ENCODE peak calls at places on chromosomes 7 and 10, in eight cellular contexts. One of them, this sample, is unnamed.

GRCh38 chr10:102342462-102342861 is 53.0 kb upstream of the NFKB2 start:
- DNase-seq in CD8-positive, alpha-beta memory T cell: no peak
- DNase-seq in hepatocyte: no peak
- DNase-seq in pancreas: no peak
- DNase-seq in left lung: no peak
- DNase-seq in H9: peak; percentile 63
- DNase-seq in colonic mucosa: no peak
- DNase-seq in sigmoid colon: no peak
- DNase-seq in this sample: no peak

GRCh38 chr10:11793762-11794479 is 29.2 kb upstream of the PROSER2 start:
- DNase-seq in CD8-positive, alpha-beta memory T cell: no peak
- DNase-seq in pancreas: no peak
- DNase-seq in sigmoid colon: no peak
- DNase-seq in H9: no peak
- DNase-seq in colonic mucosa: no peak
- DNase-seq in left lung: no peak
- DNase-seq in hepatocyte: peak; percentile 65
- DNase-seq in this sample: no peak

GRCh38 chr10:130835068-130835467 is 476.5 kb downstream of the TCERG1L start:
- DNase-seq in hepatocyte: no peak
- DNase-seq in CD8-positive, alpha-beta memory T cell: no peak
- DNase-seq in pancreas: no peak
- DNase-seq in H9: no peak
- DNase-seq in colonic mucosa: no peak
- DNase-seq in left lung: no peak
- DNase-seq in sigmoid colon: no peak
- DNase-seq in this sample: no peak

GRCh38 chr7:30815016-30815854 is 44.0 kb downstream of the MINDY4 start:
- DNase-seq in hepatocyte: no peak
- DNase-seq in left lung: no peak
- DNase-seq in sigmoid colon: peak; percentile 76
- DNase-seq in H9: no peak
- DNase-seq in colonic mucosa: peak; percentile 19
- DNase-seq in pancreas: no peak
- DNase-seq in CD8-positive, alpha-beta memory T cell: no peak
- DNase-seq in this sample: no peak

GRCh38 chr7:18638594-18639452 is 143.3 kb downstream of the HDAC9 start:
- DNase-seq in left lung: no peak
- DNase-seq in H9: no peak
- DNase-seq in hepatocyte: no peak
- DNase-seq in CD8-positive, alpha-beta memory T cell: no peak
- DNase-seq in colonic mucosa: no peak
- DNase-seq in sigmoid colon: no peak
- DNase-seq in pancreas: no peak
- DNase-seq in this sample: no peak

GRCh38 chr7:123836656-123837055 is 8.3 kb upstream of the HYAL4 start:
- DNase-seq in H9: no peak
- DNase-seq in sigmoid colon: no peak
- DNase-seq in pancreas: no peak
- DNase-seq in CD8-positive, alpha-beta memory T cell: no peak
- DNase-seq in left lung: no peak
- DNase-seq in hepatocyte: no peak
- DNase-seq in colonic mucosa: no peak
- DNase-seq in this sample: no peak

GRCh38 chr7:69318794-69319193 is 279.5 kb upstream of the AUTS2 start:
- DNase-seq in hepatocyte: no peak
- DNase-seq in CD8-positive, alpha-beta memory T cell: no peak
- DNase-seq in H9: no peak
- DNase-seq in sigmoid colon: no peak
- DNase-seq in pancreas: no peak
- DNase-seq in colonic mucosa: no peak
- DNase-seq in left lung: no peak
- DNase-seq in this sample: no peak

GRCh38 chr7:132435016-132435990 is 141.0 kb downstream of the PLXNA4 start:
- DNase-seq in left lung: no peak
- DNase-seq in H9: no peak
- DNase-seq in hepatocyte: no peak
- DNase-seq in sigmoid colon: no peak
- DNase-seq in pancreas: no peak
- DNase-seq in CD8-positive, alpha-beta memory T cell: no peak
- DNase-seq in colonic mucosa: no peak
- DNase-seq in this sample: no peak

GRCh38 chr10:13882112-13882711 is 295.4 kb downstream of the PRPF18 start:
- DNase-seq in pancreas: no peak
- DNase-seq in hepatocyte: no peak
- DNase-seq in colonic mucosa: no peak
- DNase-seq in sigmoid colon: peak; percentile 69
- DNase-seq in left lung: no peak
- DNase-seq in H9: peak; percentile 89
- DNase-seq in CD8-positive, alpha-beta memory T cell: no peak
- DNase-seq in this sample: no peak

GRCh38 chr10:100359030-100359432 is 12.0 kb downstream of the SCD start:
- DNase-seq in pancreas: no peak
- DNase-seq in left lung: no peak
- DNase-seq in sigmoid colon: no peak
- DNase-seq in colonic mucosa: no peak
- DNase-seq in H9: no peak
- DNase-seq in CD8-positive, alpha-beta memory T cell: no peak
- DNase-seq in hepatocyte: no peak
- DNase-seq in this sample: no peak

DNA sequence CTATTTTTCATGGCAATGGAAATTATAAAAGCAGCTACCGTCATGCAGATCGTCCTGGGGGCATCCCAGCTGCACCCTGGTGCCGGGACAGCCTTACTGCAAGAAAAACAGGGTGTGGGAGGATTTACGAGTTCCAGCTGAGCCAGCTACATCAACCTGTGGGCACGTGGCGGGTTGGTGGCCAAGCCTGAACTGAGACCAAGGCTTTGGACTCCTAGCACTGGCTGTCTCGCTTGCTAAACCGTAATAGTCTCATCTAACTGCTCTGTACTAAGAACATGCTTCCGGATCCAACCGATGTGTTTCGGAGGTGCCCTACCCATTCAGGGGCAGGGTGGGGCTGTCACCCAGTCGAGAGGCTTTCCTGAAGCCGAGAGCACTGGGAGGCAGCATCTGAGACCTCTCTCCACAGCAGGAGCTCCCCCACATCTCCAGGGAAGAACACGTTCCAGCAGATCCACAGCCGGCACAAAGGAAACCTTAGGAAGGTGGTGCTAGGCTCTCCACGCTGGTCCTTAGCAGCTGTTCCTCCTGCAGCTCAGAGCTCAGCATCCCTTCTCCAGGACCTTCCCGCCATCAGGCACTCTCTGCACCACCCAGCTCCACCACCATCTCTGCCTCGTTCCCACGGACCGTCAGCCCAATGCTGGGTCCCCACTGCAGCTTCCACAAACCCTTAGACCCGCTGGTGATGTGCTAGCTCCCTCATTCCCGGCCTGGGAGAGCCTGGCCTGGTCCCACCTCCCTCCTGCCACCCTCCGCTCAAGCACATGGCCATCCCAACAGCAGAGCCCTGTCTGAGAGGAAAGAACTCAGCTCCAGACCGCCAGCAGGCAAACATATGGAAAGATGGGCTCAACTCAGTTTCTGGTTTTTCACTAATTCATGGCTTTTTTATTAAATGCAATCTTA is 158.5 kb downstream of the PTPRN2 start:
- DNase-seq in H9: no peak
- DNase-seq in pancreas: no peak
- DNase-seq in colonic mucosa: peak; percentile 39
- DNase-seq in hepatocyte: no peak
- DNase-seq in sigmoid colon: peak; percentile 62
- DNase-seq in left lung: no peak
- DNase-seq in CD8-positive, alpha-beta memory T cell: no peak
- DNase-seq in this sample: no peak
- H3K27me3 ChIP-seq in H9: no peaks in the 10 kb centered on the region
- H3K27me3 ChIP-seq in pancreas: no peaks in the 10 kb centered on the region
- H3K27me3 ChIP-seq in colonic mucosa: no peaks in the 10 kb centered on the region
- H3K27me3 ChIP-seq in hepatocyte: no peaks in the 10 kb centered on the region
- H3K27me3 ChIP-seq in sigmoid colon: no peaks in the 10 kb centered on the region
- H3K27me3 ChIP-seq in left lung: peaks cover 3% of the 10 kb centered on the region
- H3K27me3 ChIP-seq in CD8-positive, alpha-beta memory T cell: no peaks in the 10 kb centered on the region
- H3K27me3 ChIP-seq in this sample: no peaks in the 10 kb centered on the region

GRCh38 chr10:47307381-47307780 is 7.4 kb downstream of the GDF10 start:
- DNase-seq in pancreas: no peak
- DNase-seq in H9: no peak
- DNase-seq in hepatocyte: no peak
- DNase-seq in colonic mucosa: no peak
- DNase-seq in CD8-positive, alpha-beta memory T cell: no peak
- DNase-seq in left lung: peak; percentile 40
- DNase-seq in sigmoid colon: no peak
- DNase-seq in this sample: no peak

GRCh38 chr10:47305566-47305965 is 5.6 kb downstream of the GDF10 start:
- DNase-seq in colonic mucosa: no peak
- DNase-seq in hepatocyte: no peak
- DNase-seq in left lung: no peak
- DNase-seq in H9: no peak
- DNase-seq in pancreas: no peak
- DNase-seq in sigmoid colon: no peak
- DNase-seq in CD8-positive, alpha-beta memory T cell: no peak
- DNase-seq in this sample: no peak

GRCh38 chr10:47308775-47309174 is 8.8 kb downstream of the GDF10 start:
- DNase-seq in left lung: peak; percentile 65
- DNase-seq in hepatocyte: no peak
- DNase-seq in sigmoid colon: no peak
- DNase-seq in pancreas: no peak
- DNase-seq in CD8-positive, alpha-beta memory T cell: no peak
- DNase-seq in colonic mucosa: no peak
- DNase-seq in H9: no peak
- DNase-seq in this sample: no peak

GRCh38 chr10:47303866-47304265 is 3.9 kb downstream of the GDF10 start:
- DNase-seq in colonic mucosa: no peak
- DNase-seq in sigmoid colon: no peak
- DNase-seq in pancreas: no peak
- DNase-seq in hepatocyte: no peak
- DNase-seq in H9: no peak
- DNase-seq in CD8-positive, alpha-beta memory T cell: no peak
- DNase-seq in left lung: no peak
- DNase-seq in this sample: no peak

DNA sequence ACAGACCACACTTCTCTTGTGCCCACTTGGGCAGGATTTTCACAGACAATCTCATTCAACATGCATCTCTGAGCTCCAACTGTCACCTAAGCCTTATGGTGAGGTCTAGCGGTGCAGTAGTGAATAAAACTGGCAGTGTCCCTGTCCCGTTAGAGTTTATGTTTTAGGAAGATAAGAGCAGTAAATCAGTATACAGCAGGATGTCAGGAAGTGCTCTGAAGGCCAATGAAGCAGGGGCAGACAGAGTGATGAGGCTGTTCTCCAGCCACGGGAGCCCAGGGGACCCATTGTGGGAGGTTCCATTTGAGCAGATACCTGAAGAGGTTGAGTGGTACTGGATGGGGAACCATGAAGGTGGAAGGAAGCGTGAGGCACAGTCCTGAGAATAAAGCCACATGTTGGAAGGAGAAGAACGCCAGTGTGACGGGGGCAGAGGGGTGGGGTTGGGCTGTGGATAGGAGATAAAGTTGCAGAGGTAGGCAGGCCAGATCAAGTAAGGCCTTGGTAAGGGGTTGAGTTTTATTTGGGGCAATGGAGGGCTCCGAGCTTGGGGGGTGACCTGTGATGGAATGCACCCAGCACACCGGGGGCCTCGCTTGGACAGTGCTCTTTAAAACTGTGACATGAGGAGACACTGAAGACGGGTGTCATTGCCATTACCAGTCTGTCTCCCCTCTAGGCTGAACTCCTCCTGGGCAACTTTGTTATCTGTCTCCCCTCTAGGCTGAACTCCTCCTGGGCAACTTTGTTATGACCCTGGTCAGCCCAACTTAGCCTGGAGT is 6.6 kb downstream of the GDF10 start:
- DNase-seq in left lung: peak; percentile 9
- DNase-seq in H9: no peak
- DNase-seq in colonic mucosa: no peak
- DNase-seq in CD8-positive, alpha-beta memory T cell: no peak
- DNase-seq in sigmoid colon: no peak
- DNase-seq in pancreas: no peak
- DNase-seq in hepatocyte: no peak
- DNase-seq in this sample: no peak
- H3K27me3 ChIP-seq in left lung: peaks cover 35% of the 10 kb centered on the region
- H3K27me3 ChIP-seq in H9: no peaks in the 10 kb centered on the region
- H3K27me3 ChIP-seq in colonic mucosa: no peaks in the 10 kb centered on the region
- H3K27me3 ChIP-seq in CD8-positive, alpha-beta memory T cell: no peaks in the 10 kb centered on the region
- H3K27me3 ChIP-seq in sigmoid colon: peaks cover 11% of the 10 kb centered on the region
- H3K27me3 ChIP-seq in pancreas: no peaks in the 10 kb centered on the region
- H3K27me3 ChIP-seq in hepatocyte: peaks cover 21% of the 10 kb centered on the region
- H3K27me3 ChIP-seq in this sample: no peaks in the 10 kb centered on the region

DNA sequence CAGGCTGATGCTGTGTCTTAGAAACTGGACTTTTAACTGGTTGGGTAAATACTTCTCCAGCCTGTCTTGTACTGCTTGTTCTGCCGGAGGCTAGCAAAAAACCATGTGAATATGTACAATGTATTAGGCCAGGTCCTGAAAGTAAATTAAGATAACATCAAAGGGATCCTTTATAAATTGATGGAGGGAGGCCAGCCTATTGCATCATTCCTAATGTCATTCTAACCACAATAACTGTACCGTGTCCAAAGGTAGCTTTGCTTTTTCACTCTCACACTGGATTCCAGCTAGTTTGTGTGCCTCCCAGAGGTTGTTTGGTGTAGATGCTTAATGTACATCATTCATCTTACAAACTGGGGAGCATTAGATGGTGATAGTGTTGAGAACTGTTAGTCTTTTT is 91.2 kb upstream of the SEM1 start:
- DNase-seq in colonic mucosa: no peak
- DNase-seq in left lung: no peak
- DNase-seq in hepatocyte: no peak
- DNase-seq in CD8-positive, alpha-beta memory T cell: no peak
- DNase-seq in pancreas: no peak
- DNase-seq in H9: no peak
- DNase-seq in sigmoid colon: no peak
- DNase-seq in this sample: no peak
- H3K27me3 ChIP-seq in colonic mucosa: no peaks in the 10 kb centered on the region
- H3K27me3 ChIP-seq in left lung: no peaks in the 10 kb centered on the region
- H3K27me3 ChIP-seq in hepatocyte: peaks cover 3% of the 10 kb centered on the region
- H3K27me3 ChIP-seq in CD8-positive, alpha-beta memory T cell: peaks cover 4% of the 10 kb centered on the region
- H3K27me3 ChIP-seq in pancreas: no peaks in the 10 kb centered on the region
- H3K27me3 ChIP-seq in H9: no peaks in the 10 kb centered on the region
- H3K27me3 ChIP-seq in sigmoid colon: no peaks in the 10 kb centered on the region
- H3K27me3 ChIP-seq in this sample: no peaks in the 10 kb centered on the region

DNA sequence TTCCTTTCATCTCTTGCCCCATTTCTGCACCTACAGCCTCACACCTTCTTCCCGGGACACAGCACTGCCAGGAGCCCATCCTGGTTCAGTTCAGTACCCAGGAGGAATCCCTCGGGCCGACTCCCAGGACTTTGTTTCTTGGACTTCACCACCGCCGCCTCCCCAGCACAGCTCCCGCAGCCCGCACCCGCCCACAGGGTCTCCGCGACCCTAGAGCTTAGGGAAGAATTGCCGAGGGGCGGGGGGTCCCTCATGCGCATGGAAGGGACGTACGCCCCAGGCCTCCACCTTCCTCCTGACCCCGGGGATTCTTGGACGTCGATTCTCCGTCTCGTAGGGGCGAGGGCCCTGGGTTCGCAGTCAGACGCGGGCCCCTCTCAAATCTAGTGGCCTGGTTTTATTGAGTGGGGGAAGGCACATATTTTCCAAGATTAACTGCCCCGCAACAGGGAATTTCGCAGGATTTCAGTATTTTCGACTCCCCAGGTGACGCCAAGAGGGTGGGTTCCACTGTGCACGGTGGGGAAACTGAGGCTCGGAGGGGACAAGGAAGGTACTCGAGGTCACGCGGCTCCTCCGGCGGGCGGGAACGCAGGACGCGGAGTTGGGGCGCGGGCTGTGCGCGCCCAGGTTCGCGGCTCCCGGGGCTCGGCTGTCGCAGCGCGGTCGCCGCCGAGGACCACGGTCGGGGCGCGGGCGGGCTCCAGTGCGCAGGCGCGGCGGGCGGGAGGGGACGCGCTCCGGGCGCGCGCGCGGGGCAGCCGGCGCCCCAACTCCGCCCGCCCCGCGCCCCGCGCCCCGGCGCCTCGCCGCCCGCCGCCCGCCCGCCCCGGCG is at the start of gene ADCY1:
- DNase-seq in CD8-positive, alpha-beta memory T cell: no peak
- DNase-seq in colonic mucosa: no peak
- DNase-seq in sigmoid colon: no peak
- DNase-seq in hepatocyte: peak; percentile 68
- DNase-seq in pancreas: peak; percentile 71
- DNase-seq in H9: no peak
- DNase-seq in left lung: peak; percentile 51
- DNase-seq in this sample: no peak
- H3K27me3 ChIP-seq in CD8-positive, alpha-beta memory T cell: no peaks in the 10 kb centered on the region
- H3K27me3 ChIP-seq in colonic mucosa: peaks cover 26% of the 10 kb centered on the region
- H3K27me3 ChIP-seq in sigmoid colon: peaks cover 41% of the 10 kb centered on the region
- H3K27me3 ChIP-seq in hepatocyte: peaks cover 65% of the 10 kb centered on the region
- H3K27me3 ChIP-seq in pancreas: no peaks in the 10 kb centered on the region
- H3K27me3 ChIP-seq in H9: peaks cover 25% of the 10 kb centered on the region
- H3K27me3 ChIP-seq in left lung: peaks cover 71% of the 10 kb centered on the region
- H3K27me3 ChIP-seq in this sample: no peaks in the 10 kb centered on the region